ENCODE peak calls at places on chromosomes 12 and 14, in five cellular contexts. One of them, this sample, is unnamed. For H3K4me1, the result is how much of the 10 kb centered on the place peaks cover.

GRCh38 chr12:58470266-58471010 is 449.9 kb downstream of the LRIG3 start:
- DNase-seq in psoas muscle: no peak
- DNase-seq in CD4-positive, CD25-positive, alpha-beta regulatory T cell: no peak
- DNase-seq in body of pancreas: no peak
- DNase-seq in GM23248: no peak
- DNase-seq in this sample: no peak

GRCh38 chr14:21734457-21735074 is 60.9 kb upstream of the OR4E1 start:
- DNase-seq in body of pancreas: peak
- DNase-seq in CD4-positive, CD25-positive, alpha-beta regulatory T cell: peak
- DNase-seq in GM23248: peak
- DNase-seq in psoas muscle: no peak
- DNase-seq in this sample: peak

GRCh38 chr14:23789696-23790095 is 153.5 kb downstream of the DHRS2 start:
- DNase-seq in body of pancreas: no peak
- DNase-seq in psoas muscle: no peak
- DNase-seq in GM23248: no peak
- DNase-seq in CD4-positive, CD25-positive, alpha-beta regulatory T cell: no peak
- DNase-seq in this sample: no peak

GRCh38 chr12:1583421-1584078 is 10.8 kb downstream of the FBXL14 start:
- DNase-seq in GM23248: peak
- DNase-seq in body of pancreas: peak
- DNase-seq in CD4-positive, CD25-positive, alpha-beta regulatory T cell: peak
- DNase-seq in psoas muscle: peak
- DNase-seq in this sample: peak

GRCh38 chr12:81598205-81598604 is 160.9 kb downstream of the PPFIA2 start:
- DNase-seq in CD4-positive, CD25-positive, alpha-beta regulatory T cell: no peak
- DNase-seq in GM23248: peak
- DNase-seq in psoas muscle: no peak
- DNase-seq in body of pancreas: no peak
- DNase-seq in this sample: no peak

GRCh38 chr12:114888458-114888857 is 204.5 kb upstream of the TBX3 start:
- DNase-seq in GM23248: peak
- DNase-seq in psoas muscle: no peak
- DNase-seq in CD4-positive, CD25-positive, alpha-beta regulatory T cell: no peak
- DNase-seq in body of pancreas: no peak
- DNase-seq in this sample: no peak

GRCh38 chr12:32273712-32274111 is 125.6 kb upstream of the FGD4 start:
- DNase-seq in body of pancreas: no peak
- DNase-seq in GM23248: no peak
- DNase-seq in psoas muscle: no peak
- DNase-seq in CD4-positive, CD25-positive, alpha-beta regulatory T cell: peak
- DNase-seq in this sample: no peak

GRCh38 chr12:116299548-116300150 is 22.2 kb upstream of the MED13L start:
- DNase-seq in CD4-positive, CD25-positive, alpha-beta regulatory T cell: no peak
- DNase-seq in psoas muscle: no peak
- DNase-seq in body of pancreas: peak
- DNase-seq in GM23248: peak
- DNase-seq in this sample: no peak

GRCh38 chr12:31324116-31324844 is 1.7 kb downstream of the SINHCAF start:
- DNase-seq in CD4-positive, CD25-positive, alpha-beta regulatory T cell: peak
- DNase-seq in psoas muscle: peak
- DNase-seq in GM23248: peak
- DNase-seq in body of pancreas: peak
- DNase-seq in this sample: peak

GRCh38 chr12:64836856-64837255 is 12.4 kb downstream of the TBC1D30 start:
- DNase-seq in psoas muscle: no peak
- DNase-seq in CD4-positive, CD25-positive, alpha-beta regulatory T cell: no peak
- DNase-seq in GM23248: no peak
- DNase-seq in body of pancreas: no peak
- DNase-seq in this sample: peak

GRCh38 chr12:51160814-51161459 is 12.0 kb downstream of the TFCP2 start:
- DNase-seq in CD4-positive, CD25-positive, alpha-beta regulatory T cell: no peak
- DNase-seq in GM23248: peak
- DNase-seq in body of pancreas: no peak
- DNase-seq in psoas muscle: no peak
- DNase-seq in this sample: no peak

GRCh38 chr12:6306599-6307220 is 3.8 kb upstream of the PLEKHG6 start:
- DNase-seq in body of pancreas: no peak
- DNase-seq in CD4-positive, CD25-positive, alpha-beta regulatory T cell: no peak
- DNase-seq in GM23248: no peak
- DNase-seq in psoas muscle: no peak
- DNase-seq in this sample: no peak
- H3K4me1 ChIP-seq in body of pancreas: under half
- H3K4me1 ChIP-seq in CD4-positive, CD25-positive, alpha-beta regulatory T cell: under half
- H3K4me1 ChIP-seq in GM23248: under half
- H3K4me1 ChIP-seq in psoas muscle: under half
- H3K4me1 ChIP-seq in this sample: under half

GRCh38 chr12:21165048-21165447 is 34.1 kb downstream of the SLCO1B1 start:
- DNase-seq in GM23248: no peak
- DNase-seq in psoas muscle: no peak
- DNase-seq in CD4-positive, CD25-positive, alpha-beta regulatory T cell: no peak
- DNase-seq in body of pancreas: no peak
- DNase-seq in this sample: no peak

GRCh38 chr12:21169878-21170472 is 39.0 kb downstream of the SLCO1B1 start:
- DNase-seq in body of pancreas: peak
- DNase-seq in GM23248: peak
- DNase-seq in CD4-positive, CD25-positive, alpha-beta regulatory T cell: no peak
- DNase-seq in psoas muscle: no peak
- DNase-seq in this sample: peak
- H3K4me1 ChIP-seq in body of pancreas: under half
- H3K4me1 ChIP-seq in GM23248: under half
- H3K4me1 ChIP-seq in CD4-positive, CD25-positive, alpha-beta regulatory T cell: under half
- H3K4me1 ChIP-seq in psoas muscle: under half
- H3K4me1 ChIP-seq in this sample: under half

DNA sequence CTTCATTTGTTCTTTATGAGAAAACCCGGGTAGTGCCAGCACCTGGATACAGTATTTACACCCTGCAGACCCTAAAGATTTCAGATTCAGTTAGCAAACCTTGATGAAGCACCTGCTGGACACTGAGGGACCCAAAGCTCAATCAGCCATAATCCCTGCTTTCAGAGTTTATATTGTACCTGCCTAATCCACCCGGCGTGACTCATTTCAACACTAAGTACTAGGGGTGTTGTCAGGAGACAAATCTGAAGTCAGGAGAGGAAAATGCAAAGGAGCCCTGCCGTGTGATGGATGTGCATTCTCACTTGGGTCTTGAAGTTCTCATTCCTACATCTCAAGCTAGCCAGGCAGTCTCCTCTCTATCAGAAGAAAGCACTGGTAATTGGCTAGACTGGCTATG is 176.7 kb upstream of the BCL2L14 start:
- DNase-seq in CD4-positive, CD25-positive, alpha-beta regulatory T cell: no peak
- DNase-seq in body of pancreas: no peak
- DNase-seq in psoas muscle: no peak
- DNase-seq in GM23248: no peak
- DNase-seq in this sample: no peak
- H3K4me1 ChIP-seq in CD4-positive, CD25-positive, alpha-beta regulatory T cell: under half
- H3K4me1 ChIP-seq in body of pancreas: under half
- H3K4me1 ChIP-seq in psoas muscle: under half
- H3K4me1 ChIP-seq in GM23248: under half
- H3K4me1 ChIP-seq in this sample: under half

GRCh38 chr12:122063691-122064033 is 14.9 kb upstream of the MLXIP start:
- DNase-seq in body of pancreas: peak
- DNase-seq in GM23248: no peak
- DNase-seq in CD4-positive, CD25-positive, alpha-beta regulatory T cell: no peak
- DNase-seq in psoas muscle: no peak
- DNase-seq in this sample: no peak

GRCh38 chr12:122067548-122067947 is 11.0 kb upstream of the MLXIP start:
- DNase-seq in psoas muscle: no peak
- DNase-seq in body of pancreas: no peak
- DNase-seq in GM23248: no peak
- DNase-seq in CD4-positive, CD25-positive, alpha-beta regulatory T cell: no peak
- DNase-seq in this sample: no peak

GRCh38 chr12:122064034-122064777 is 14.3 kb upstream of the MLXIP start:
- DNase-seq in CD4-positive, CD25-positive, alpha-beta regulatory T cell: no peak
- DNase-seq in psoas muscle: peak
- DNase-seq in GM23248: peak
- DNase-seq in body of pancreas: peak
- DNase-seq in this sample: peak

GRCh38 chr12:122064780-122065588 is 13.6 kb upstream of the MLXIP start:
- DNase-seq in CD4-positive, CD25-positive, alpha-beta regulatory T cell: no peak
- DNase-seq in psoas muscle: peak
- DNase-seq in body of pancreas: peak
- DNase-seq in GM23248: peak
- DNase-seq in this sample: no peak

GRCh38 chr12:122067966-122068365 is 10.6 kb upstream of the MLXIP start:
- DNase-seq in body of pancreas: no peak
- DNase-seq in GM23248: no peak
- DNase-seq in psoas muscle: no peak
- DNase-seq in CD4-positive, CD25-positive, alpha-beta regulatory T cell: no peak
- DNase-seq in this sample: peak
- H3K4me1 ChIP-seq in body of pancreas: half or more
- H3K4me1 ChIP-seq in GM23248: under half
- H3K4me1 ChIP-seq in psoas muscle: under half
- H3K4me1 ChIP-seq in CD4-positive, CD25-positive, alpha-beta regulatory T cell: under half
- H3K4me1 ChIP-seq in this sample: under half

GRCh38 chr12:49060237-49061156 is at the start of gene KMT2D:
- DNase-seq in psoas muscle: peak
- DNase-seq in body of pancreas: peak
- DNase-seq in GM23248: peak
- DNase-seq in CD4-positive, CD25-positive, alpha-beta regulatory T cell: peak
- DNase-seq in this sample: peak

GRCh38 chr12:49059385-49060232 is 985 bp downstream of the KMT2D start:
- DNase-seq in body of pancreas: no peak
- DNase-seq in CD4-positive, CD25-positive, alpha-beta regulatory T cell: no peak
- DNase-seq in GM23248: peak
- DNase-seq in psoas muscle: no peak
- DNase-seq in this sample: no peak

GRCh38 chr12:49058366-49059062 is 2.1 kb downstream of the KMT2D start:
- DNase-seq in body of pancreas: no peak
- DNase-seq in CD4-positive, CD25-positive, alpha-beta regulatory T cell: no peak
- DNase-seq in GM23248: peak
- DNase-seq in psoas muscle: no peak
- DNase-seq in this sample: no peak

GRCh38 chr12:49057888-49058287 is 2.7 kb downstream of the KMT2D start:
- DNase-seq in psoas muscle: no peak
- DNase-seq in GM23248: peak
- DNase-seq in body of pancreas: no peak
- DNase-seq in CD4-positive, CD25-positive, alpha-beta regulatory T cell: no peak
- DNase-seq in this sample: no peak

DNA sequence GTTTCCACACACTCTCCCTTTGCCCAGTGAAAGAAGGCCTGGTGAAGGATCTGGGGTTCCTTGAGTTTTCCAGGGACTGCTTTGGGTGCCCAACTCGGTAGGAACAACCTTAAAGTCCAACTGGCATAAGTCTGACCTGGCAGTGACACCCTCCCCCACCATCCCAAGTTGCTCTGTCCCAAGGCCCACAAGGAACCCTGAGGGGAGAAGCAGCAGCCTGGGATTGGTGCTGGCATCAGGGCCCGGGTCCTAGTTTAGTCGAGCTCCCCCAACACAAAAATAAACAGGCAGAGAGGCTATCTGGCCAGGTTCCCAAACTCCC is 1.6 kb downstream of the KMT2D start:
- DNase-seq in psoas muscle: no peak
- DNase-seq in body of pancreas: no peak
- DNase-seq in GM23248: peak
- DNase-seq in CD4-positive, CD25-positive, alpha-beta regulatory T cell: no peak
- DNase-seq in this sample: no peak
- H3K4me1 ChIP-seq in psoas muscle: under half
- H3K4me1 ChIP-seq in body of pancreas: half or more
- H3K4me1 ChIP-seq in GM23248: under half
- H3K4me1 ChIP-seq in CD4-positive, CD25-positive, alpha-beta regulatory T cell: half or more
- H3K4me1 ChIP-seq in this sample: under half

DNA sequence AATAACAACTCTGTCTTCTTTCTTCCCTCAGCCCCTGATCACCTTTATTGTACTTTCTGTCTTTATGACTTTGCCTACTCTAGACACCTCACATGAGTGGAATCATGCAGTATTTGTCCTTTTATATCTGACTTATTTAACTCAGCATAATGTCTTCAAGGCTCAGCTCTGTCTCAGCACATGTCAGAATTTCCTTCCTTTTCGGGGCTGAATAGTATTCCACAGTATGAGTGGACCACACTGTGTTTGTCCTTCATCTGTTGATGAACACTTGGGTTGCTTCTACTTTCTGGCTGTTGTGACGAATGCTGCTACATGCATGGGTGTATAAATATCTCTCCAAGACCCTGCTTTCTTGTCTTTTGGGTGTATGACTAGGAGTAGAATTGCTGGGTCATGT is 117.6 kb downstream of the KIF26A start:
- DNase-seq in psoas muscle: no peak
- DNase-seq in CD4-positive, CD25-positive, alpha-beta regulatory T cell: no peak
- DNase-seq in body of pancreas: no peak
- DNase-seq in GM23248: no peak
- DNase-seq in this sample: no peak
- H3K4me1 ChIP-seq in psoas muscle: under half
- H3K4me1 ChIP-seq in CD4-positive, CD25-positive, alpha-beta regulatory T cell: under half
- H3K4me1 ChIP-seq in body of pancreas: under half
- H3K4me1 ChIP-seq in GM23248: under half
- H3K4me1 ChIP-seq in this sample: under half

DNA sequence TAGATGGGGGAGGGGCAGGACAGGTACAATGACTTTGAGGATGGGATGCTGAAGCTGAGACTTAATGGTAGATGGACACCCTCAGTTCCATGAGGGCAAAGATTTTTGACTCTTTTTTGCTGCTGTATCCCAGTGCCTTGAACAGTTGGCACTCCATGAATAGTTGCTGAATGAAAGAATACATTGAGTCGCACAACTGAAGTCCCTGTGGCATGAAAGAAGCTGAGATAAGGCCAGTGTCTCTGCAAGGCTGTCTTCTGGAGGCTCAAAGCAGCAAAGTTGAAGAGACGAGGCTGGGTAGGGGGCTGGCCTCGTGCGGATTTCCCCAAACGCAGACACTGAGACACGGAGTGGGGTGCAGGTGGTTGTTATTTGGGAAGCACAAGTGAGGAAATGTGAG is 179.3 kb downstream of the ADCK1 start:
- DNase-seq in GM23248: no peak
- DNase-seq in CD4-positive, CD25-positive, alpha-beta regulatory T cell: no peak
- DNase-seq in body of pancreas: no peak
- DNase-seq in psoas muscle: no peak
- DNase-seq in this sample: no peak
- H3K4me1 ChIP-seq in GM23248: under half
- H3K4me1 ChIP-seq in CD4-positive, CD25-positive, alpha-beta regulatory T cell: under half
- H3K4me1 ChIP-seq in body of pancreas: under half
- H3K4me1 ChIP-seq in psoas muscle: under half
- H3K4me1 ChIP-seq in this sample: under half

GRCh38 chr12:105225505-105225904 is 10.5 kb downstream of the APPL2 start:
- DNase-seq in CD4-positive, CD25-positive, alpha-beta regulatory T cell: no peak
- DNase-seq in psoas muscle: no peak
- DNase-seq in GM23248: no peak
- DNase-seq in body of pancreas: no peak
- DNase-seq in this sample: no peak
- H3K4me1 ChIP-seq in CD4-positive, CD25-positive, alpha-beta regulatory T cell: under half
- H3K4me1 ChIP-seq in psoas muscle: under half
- H3K4me1 ChIP-seq in GM23248: half or more
- H3K4me1 ChIP-seq in body of pancreas: under half
- H3K4me1 ChIP-seq in this sample: under half

This sample was measured in prostate gland.